ENCODE peak calls at places on chromosomes 13 and 19, in six cellular contexts. K, R, Y, D, P and H are unnamed samples.

GRCh38 chr19:27972291-27973040 is 1240.5 kb downstream of the UQCRFS1 start:
- DNase-seq in K (peak; percentile 31), R (no peak), Y (peak; percentile 29), D (peak; percentile 52), P (peak; percentile 74), H (no peak)

GRCh38 chr19:40559394-40559793 is 17.3 kb upstream of the SHKBP1 start:
- DNase-seq in K (no peak), R (no peak), Y (no peak), D (no peak), P (no peak), H (no peak)

GRCh38 chr13:60562081-60562764 is 165.2 kb downstream of the TDRD3 start:
- DNase-seq in K (peak; percentile 36), R (no peak), Y (no peak), D (no peak), P (peak; percentile 24), H (no peak)

GRCh38 chr13:63190742-63191141 is 1775.1 kb upstream of the PCDH20 start:
- DNase-seq in K (peak; percentile 81), R (no peak), Y (no peak), D (no peak), P (peak; percentile 41), H (no peak)

GRCh38 chr19:30671622-30672051 is 299.5 kb downstream of the ZNF536 start:
- DNase-seq in K (no peak), R (no peak), Y (no peak), D (no peak), P (peak; percentile 53), H (no peak)

GRCh38 chr13:66635526-66635925 is 594.6 kb downstream of the PCDH9 start:
- DNase-seq in K (peak; percentile 95), R (no peak), Y (peak; percentile 32), D (no peak), P (peak; percentile 79), H (peak; percentile 91)

GRCh38 chr19:54439174-54439851 is 9.7 kb upstream of the LENG8 start:
- DNase-seq in K (peak; percentile 38), R (peak; percentile 77), Y (no peak), D (no peak), P (peak; percentile 31), H (peak; percentile 69)

GRCh38 chr19:18644144-18645034 is 7.6 kb downstream of the KLHL26 start:
- DNase-seq in K (peak; percentile 64), R (no peak), Y (no peak), D (no peak), P (no peak), H (no peak)

GRCh38 chr13:71021810-71022422 is 845.1 kb downstream of the DACH1 start:
- DNase-seq in K (peak; percentile 42), R (no peak), Y (no peak), D (peak; percentile 60), P (no peak), H (no peak)

GRCh38 chr19:58182577-58182988 is 278 bp upstream of the ZNF274 start:
- DNase-seq in K (no peak), R (no peak), Y (no peak), D (no peak), P (no peak), H (no peak)